ENCODE peak calls at places on chromosomes 4 and X, in nine cellular contexts. One of them, this sample, is unnamed.

GRCh38 chr4:166318810-166319525 is 445.9 kb downstream of the TLL1 start:
- DNase-seq in brain microvascular endothelial cell: peak
- DNase-seq in activated CD8-positive, alpha-beta memory T cell treated with anti-CD3 and anti-CD28 coated beads, Interleukin-2, amount 10 ng/mL, durations not matched to agents 7 days and 5 days: no peak
- DNase-seq in omental fat pad: no peak
- DNase-seq in epithelial cell of prostate: peak
- DNase-seq in activated CD4-positive, alpha-beta T cell treated with anti-CD3 and anti-CD28 coated beads, Interleukin-2, amount 10 ng/mL, durations not matched to agents 7 days and 5 days: no peak
- DNase-seq in nucleus accumbens: no peak
- DNase-seq in endothelial cell: no peak
- DNase-seq in astrocyte of the spinal cord: peak
- DNase-seq in this sample: no peak

GRCh38 chr4:23022032-23022431 is 329.3 kb downstream of the GBA3 start:
- DNase-seq in brain microvascular endothelial cell: peak
- DNase-seq in activated CD8-positive, alpha-beta memory T cell treated with anti-CD3 and anti-CD28 coated beads, Interleukin-2, amount 10 ng/mL, durations not matched to agents 7 days and 5 days: no peak
- DNase-seq in omental fat pad: no peak
- DNase-seq in epithelial cell of prostate: peak
- DNase-seq in activated CD4-positive, alpha-beta T cell treated with anti-CD3 and anti-CD28 coated beads, Interleukin-2, amount 10 ng/mL, durations not matched to agents 7 days and 5 days: no peak
- DNase-seq in nucleus accumbens: no peak
- DNase-seq in endothelial cell: no peak
- DNase-seq in astrocyte of the spinal cord: peak
- DNase-seq in this sample: no peak

GRCh38 chr4:173522160-173522873 is 7.7 kb downstream of the HAND2 start:
- DNase-seq in brain microvascular endothelial cell: peak
- DNase-seq in activated CD8-positive, alpha-beta memory T cell treated with anti-CD3 and anti-CD28 coated beads, Interleukin-2, amount 10 ng/mL, durations not matched to agents 7 days and 5 days: peak
- DNase-seq in omental fat pad: peak
- DNase-seq in epithelial cell of prostate: no peak
- DNase-seq in activated CD4-positive, alpha-beta T cell treated with anti-CD3 and anti-CD28 coated beads, Interleukin-2, amount 10 ng/mL, durations not matched to agents 7 days and 5 days: no peak
- DNase-seq in nucleus accumbens: no peak
- DNase-seq in endothelial cell: no peak
- DNase-seq in astrocyte of the spinal cord: peak
- DNase-seq in this sample: peak

GRCh38 chr4:67886281-67886680 is 2.5 kb upstream of the TMPRSS11D start:
- DNase-seq in brain microvascular endothelial cell: peak
- DNase-seq in activated CD8-positive, alpha-beta memory T cell treated with anti-CD3 and anti-CD28 coated beads, Interleukin-2, amount 10 ng/mL, durations not matched to agents 7 days and 5 days: no peak
- DNase-seq in omental fat pad: no peak
- DNase-seq in epithelial cell of prostate: peak
- DNase-seq in activated CD4-positive, alpha-beta T cell treated with anti-CD3 and anti-CD28 coated beads, Interleukin-2, amount 10 ng/mL, durations not matched to agents 7 days and 5 days: no peak
- DNase-seq in nucleus accumbens: no peak
- DNase-seq in endothelial cell: no peak
- DNase-seq in astrocyte of the spinal cord: peak
- DNase-seq in this sample: no peak

GRCh38 chr4:183591301-183591700 is 67.7 kb downstream of the RWDD4 start:
- DNase-seq in brain microvascular endothelial cell: no peak
- DNase-seq in activated CD8-positive, alpha-beta memory T cell treated with anti-CD3 and anti-CD28 coated beads, Interleukin-2, amount 10 ng/mL, durations not matched to agents 7 days and 5 days: no peak
- DNase-seq in omental fat pad: no peak
- DNase-seq in epithelial cell of prostate: no peak
- DNase-seq in activated CD4-positive, alpha-beta T cell treated with anti-CD3 and anti-CD28 coated beads, Interleukin-2, amount 10 ng/mL, durations not matched to agents 7 days and 5 days: no peak
- DNase-seq in nucleus accumbens: no peak
- DNase-seq in endothelial cell: no peak
- DNase-seq in astrocyte of the spinal cord: no peak
- DNase-seq in this sample: no peak

GRCh38 chr4:100782356-100782755 is 264.5 kb upstream of the EMCN start:
- DNase-seq in brain microvascular endothelial cell: no peak
- DNase-seq in activated CD8-positive, alpha-beta memory T cell treated with anti-CD3 and anti-CD28 coated beads, Interleukin-2, amount 10 ng/mL, durations not matched to agents 7 days and 5 days: no peak
- DNase-seq in omental fat pad: no peak
- DNase-seq in epithelial cell of prostate: no peak
- DNase-seq in activated CD4-positive, alpha-beta T cell treated with anti-CD3 and anti-CD28 coated beads, Interleukin-2, amount 10 ng/mL, durations not matched to agents 7 days and 5 days: no peak
- DNase-seq in nucleus accumbens: no peak
- DNase-seq in endothelial cell: no peak
- DNase-seq in astrocyte of the spinal cord: no peak
- DNase-seq in this sample: no peak

GRCh38 chrX:51614353-51614752 is 4.4 kb downstream of the CENPVL3 start:
- DNase-seq in brain microvascular endothelial cell: peak
- DNase-seq in activated CD8-positive, alpha-beta memory T cell treated with anti-CD3 and anti-CD28 coated beads, Interleukin-2, amount 10 ng/mL, durations not matched to agents 7 days and 5 days: no peak
- DNase-seq in omental fat pad: no peak
- DNase-seq in epithelial cell of prostate: no peak
- DNase-seq in activated CD4-positive, alpha-beta T cell treated with anti-CD3 and anti-CD28 coated beads, Interleukin-2, amount 10 ng/mL, durations not matched to agents 7 days and 5 days: peak
- DNase-seq in nucleus accumbens: no peak
- DNase-seq in endothelial cell: no peak
- DNase-seq in astrocyte of the spinal cord: peak
- DNase-seq in this sample: peak

GRCh38 chr4:76526585-76526990 is 91.6 kb downstream of the SHROOM3 start:
- DNase-seq in brain microvascular endothelial cell: no peak
- DNase-seq in activated CD8-positive, alpha-beta memory T cell treated with anti-CD3 and anti-CD28 coated beads, Interleukin-2, amount 10 ng/mL, durations not matched to agents 7 days and 5 days: no peak
- DNase-seq in omental fat pad: no peak
- DNase-seq in epithelial cell of prostate: peak
- DNase-seq in activated CD4-positive, alpha-beta T cell treated with anti-CD3 and anti-CD28 coated beads, Interleukin-2, amount 10 ng/mL, durations not matched to agents 7 days and 5 days: no peak
- DNase-seq in nucleus accumbens: no peak
- DNase-seq in endothelial cell: no peak
- DNase-seq in astrocyte of the spinal cord: peak
- DNase-seq in this sample: no peak

GRCh38 chr4:26235500-26235899 is 85.3 kb upstream of the RBPJ start:
- DNase-seq in brain microvascular endothelial cell: no peak
- DNase-seq in activated CD8-positive, alpha-beta memory T cell treated with anti-CD3 and anti-CD28 coated beads, Interleukin-2, amount 10 ng/mL, durations not matched to agents 7 days and 5 days: no peak
- DNase-seq in omental fat pad: no peak
- DNase-seq in epithelial cell of prostate: peak
- DNase-seq in activated CD4-positive, alpha-beta T cell treated with anti-CD3 and anti-CD28 coated beads, Interleukin-2, amount 10 ng/mL, durations not matched to agents 7 days and 5 days: no peak
- DNase-seq in nucleus accumbens: no peak
- DNase-seq in endothelial cell: no peak
- DNase-seq in astrocyte of the spinal cord: peak
- DNase-seq in this sample: no peak

GRCh38 chr4:188428935-188429334 is 289.7 kb downstream of the TRIML1 start:
- DNase-seq in brain microvascular endothelial cell: no peak
- DNase-seq in activated CD8-positive, alpha-beta memory T cell treated with anti-CD3 and anti-CD28 coated beads, Interleukin-2, amount 10 ng/mL, durations not matched to agents 7 days and 5 days: no peak
- DNase-seq in omental fat pad: no peak
- DNase-seq in epithelial cell of prostate: no peak
- DNase-seq in activated CD4-positive, alpha-beta T cell treated with anti-CD3 and anti-CD28 coated beads, Interleukin-2, amount 10 ng/mL, durations not matched to agents 7 days and 5 days: no peak
- DNase-seq in nucleus accumbens: no peak
- DNase-seq in endothelial cell: peak
- DNase-seq in astrocyte of the spinal cord: no peak
- DNase-seq in this sample: peak

GRCh38 chr4:7255996-7256395 is 63.7 kb downstream of the SORCS2 start:
- DNase-seq in brain microvascular endothelial cell: no peak
- DNase-seq in activated CD8-positive, alpha-beta memory T cell treated with anti-CD3 and anti-CD28 coated beads, Interleukin-2, amount 10 ng/mL, durations not matched to agents 7 days and 5 days: no peak
- DNase-seq in omental fat pad: no peak
- DNase-seq in epithelial cell of prostate: no peak
- DNase-seq in activated CD4-positive, alpha-beta T cell treated with anti-CD3 and anti-CD28 coated beads, Interleukin-2, amount 10 ng/mL, durations not matched to agents 7 days and 5 days: no peak
- DNase-seq in nucleus accumbens: no peak
- DNase-seq in endothelial cell: no peak
- DNase-seq in astrocyte of the spinal cord: no peak
- DNase-seq in this sample: no peak